ENCODE peak calls at places on chromosome 14, in eight cellular contexts. A, Z, Q, G, X, J, M and N are unnamed samples.

GRCh38 chr14:75519826-75520692 is 2.2 kb upstream of the BATF start:
- DNase-seq in M (no peak), Q (no peak), A (no peak), G (no peak), J (no peak), Z (no peak), X (no peak), N (peak; percentile 17)

GRCh38 chr14:71036433-71036832 is 129.2 kb downstream of the PCNX1 start:
- DNase-seq in A (no peak), M (no peak), Z (no peak), J (no peak), G (no peak), Q (no peak), X (no peak), N (no peak)

GRCh38 chr14:76550534-76550933 is 174.6 kb downstream of the ESRRB start:
- DNase-seq in J (no peak), A (no peak), Z (no peak), Q (no peak), G (no peak), M (no peak), X (no peak), N (peak; percentile 100)

GRCh38 chr14:102046337-102047278 is 40.2 kb downstream of the HSP90AA1 start:
- DNase-seq in J (peak; percentile 7), X (peak; percentile 86), A (peak; percentile 93), G (no peak), M (peak; percentile 69), Z (peak; percentile 80), Q (peak; percentile 58), N (peak; percentile 73)

GRCh38 chr14:32761381-32761968 is 177.2 kb upstream of the NPAS3 start:
- DNase-seq in M (no peak), G (peak; percentile 40), J (no peak), Z (peak; percentile 40), Q (no peak), A (no peak), X (no peak), N (peak; percentile 34)

GRCh38 chr14:102620413-102620812 is 28.0 kb downstream of the RCOR1 start:
- DNase-seq in G (peak; percentile 87), X (no peak), J (no peak), Z (no peak), A (no peak), Q (no peak), M (no peak), N (no peak)

GRCh38 chr14:30108975-30109700 is 181.5 kb upstream of the PRKD1 start:
- DNase-seq in Z (no peak), G (peak; percentile 20), Q (no peak), X (no peak), M (no peak), J (no peak), A (no peak), N (peak; percentile 34)

GRCh38 chr14:104805326-104805678 is 4.4 kb downstream of the ZBTB42 start:
- DNase-seq in J (no peak), M (no peak), A (no peak), Q (peak; percentile 82), Z (no peak), X (peak; percentile 63), G (peak; percentile 73), N (peak; percentile 32)

GRCh38 chr14:73312697-73313096 is 75.4 kb downstream of the PAPLN start:
- DNase-seq in M (no peak), J (no peak), Z (no peak), X (no peak), Q (no peak), G (no peak), A (no peak), N (no peak)

GRCh38 chr14:51604078-51604477 is 47.6 kb upstream of the FRMD6 start:
- DNase-seq in Q (no peak), X (no peak), A (no peak), M (no peak), J (no peak), Z (no peak), G (peak; percentile 96), N (no peak)

GRCh38 chr14:43360239-43360638 is 1146.8 kb downstream of the FSCB start:
- DNase-seq in J (no peak), X (no peak), G (no peak), Q (no peak), Z (no peak), M (no peak), A (no peak), N (no peak)
- TF ChIP-seq CTCF in J (no peak), X (no peak), G (no peak), Q (no peak), Z (no peak), M (no peak), A (no peak), N (no peak)

GRCh38 chr14:100086361-100086760 is 21.1 kb downstream of the EVL start:
- DNase-seq in M (no peak), G (no peak), A (no peak), J (no peak), Z (no peak), X (no peak), Q (no peak), N (no peak)
- H3K4me3 ChIP-seq in M (no peak overlapping the region), G (no peak overlapping the region), A (no peak overlapping the region), J (no peak overlapping the region), Z (no peak overlapping the region), X (no peak overlapping the region), Q (no peak overlapping the region), N (no peak overlapping the region)

GRCh38 chr14:99609245-99610117 is 5.5 kb upstream of the CCDC85C start:
- DNase-seq in G (no peak), M (peak; percentile 40), Q (peak; percentile 68), J (no peak), X (no peak), Z (no peak), A (no peak), N (peak; percentile 59)
- TF ChIP-seq CTCF in G (peak; percentile 49), M (peak; percentile 21), Q (peak; percentile 53), J (no peak), X (peak; percentile 16), Z (no peak), A (no peak), N (peak; percentile 74)

DNA sequence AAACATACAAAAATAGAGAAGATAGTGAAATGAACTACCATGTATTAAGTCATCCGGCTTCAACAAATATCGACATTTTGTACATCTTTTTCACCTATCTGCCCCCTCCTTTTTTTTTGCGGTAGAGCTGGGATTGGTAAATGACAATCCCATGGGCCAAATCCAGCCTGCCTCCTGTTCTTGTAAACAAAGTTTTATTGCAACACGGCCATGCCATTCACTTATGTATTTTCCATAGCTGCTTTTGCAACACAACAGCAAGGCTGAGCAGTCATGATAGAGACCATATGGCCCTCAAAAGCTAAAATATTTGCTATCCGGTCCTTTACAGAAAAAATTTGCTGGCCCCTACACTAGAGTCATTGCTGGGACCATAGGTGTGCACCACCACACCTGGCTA is 58.1 kb upstream of the PLEKHG3 start:
- DNase-seq in X (no peak), Q (no peak), J (no peak), A (no peak), M (peak; percentile 53), Z (no peak), G (no peak), N (no peak)
- H3K4me3 ChIP-seq in X (no peak overlapping the region), Q (no peak overlapping the region), J (no peak overlapping the region), A (no peak overlapping the region), M (no peak overlapping the region), Z (no peak overlapping the region), G (no peak overlapping the region), N (no peak overlapping the region)

GRCh38 chr14:68796418-68797101 is 3.7 kb upstream of the ZFP36L1 start:
- DNase-seq in X (no peak), A (peak; percentile 74), Q (no peak), J (no peak), Z (no peak), G (no peak), M (peak; percentile 35), N (no peak)

GRCh38 chr14:68797180-68797670 is 4.4 kb upstream of the ZFP36L1 start:
- DNase-seq in X (no peak), M (peak; percentile 27), Z (no peak), Q (no peak), G (no peak), J (no peak), A (peak; percentile 63), N (no peak)

GRCh38 chr14:68794130-68794855 is 1.4 kb upstream of the ZFP36L1 start:
- DNase-seq in M (peak; percentile 94), X (peak; percentile 91), Z (peak; percentile 64), Q (no peak), J (peak; percentile 24), G (peak; percentile 93), A (peak; percentile 95), N (peak; percentile 94)

GRCh38 chr14:68794856-68795601 is 2.2 kb upstream of the ZFP36L1 start:
- DNase-seq in G (peak; percentile 94), J (no peak), M (peak; percentile 80), Z (peak; percentile 53), A (peak; percentile 81), Q (no peak), X (peak; percentile 71), N (peak; percentile 65)

GRCh38 chr14:68795602-68796417 is 2.9 kb upstream of the ZFP36L1 start:
- DNase-seq in G (peak; percentile 65), J (no peak), Z (no peak), Q (no peak), X (peak; percentile 92), M (peak; percentile 87), A (peak; percentile 89), N (peak; percentile 84)
- TF ChIP-seq CTCF in G (peak; percentile 8), J (no peak), Z (peak; percentile 62), Q (peak; percentile 38), X (peak; percentile 70), M (peak; percentile 87), A (peak; percentile 79), N (peak; percentile 57)